ENCODE peak calls at places on chromosomes 2 and 18, in five cellular contexts. L, O, I, W and J are unnamed samples.
A peak's percentile ranks its signal among the peaks of the same experiment; 100 is the strongest.

GRCh38 chr2:96152301-96153165 is 7.3 kb upstream of the DUSP2 start:
- DNase-seq in L (no peak), W (no peak), I (peak; percentile 35), O (no peak), J (no peak)

GRCh38 chr2:69734040-69734611 is 7.8 kb upstream of the ANXA4 start:
- DNase-seq in O (no peak), L (no peak), I (no peak), W (peak; percentile 54), J (no peak)

GRCh38 chr2:84958135-84959044 is 12.6 kb upstream of the KCMF1 start:
- DNase-seq in I (no peak), W (peak; percentile 18), L (no peak), O (no peak), J (peak; percentile 94)

GRCh38 chr18:8011906-8012305 is 444.8 kb downstream of the PTPRM start:
- DNase-seq in W (no peak), O (no peak), L (no peak), I (no peak), J (no peak)

GRCh38 chr2:156329031-156329921 is 3.2 kb downstream of the NR4A2 start:
- DNase-seq in O (no peak), L (no peak), I (no peak), W (no peak), J (no peak)

GRCh38 chr2:54710216-54710615 is 13.2 kb upstream of the EML6 start:
- DNase-seq in W (no peak), O (no peak), I (no peak), L (no peak), J (no peak)

GRCh38 chr18:25348361-25349130 is 3.4 kb downstream of the ZNF521 start:
- DNase-seq in L (no peak), O (no peak), W (no peak), I (no peak), J (no peak)

GRCh38 chr2:95401480-95401879 is 1.0 kb upstream of the FAHD2A start:
- DNase-seq in I (no peak), W (no peak), L (no peak), O (no peak), J (no peak)

GRCh38 chr2:42927334-42928160 is 135.2 kb upstream of the HAAO start:
- DNase-seq in L (no peak), O (peak; percentile 63), I (no peak), W (peak; percentile 37), J (peak; percentile 85)

GRCh38 chr18:76489081-76489480 is 6.0 kb downstream of the ZNF516 start:
- DNase-seq in W (no peak), I (no peak), L (no peak), O (no peak), J (no peak)
- H3K4me3 ChIP-seq in W (no peak overlapping the region), I (peak overlapping the region; percentile 67), L (no peak overlapping the region), O (no peak overlapping the region), J (no peak overlapping the region)

GRCh38 chr18:22176622-22177495 is 7.5 kb downstream of the GATA6 start:
- DNase-seq in W (peak; percentile 67), O (peak; percentile 43), L (no peak), I (no peak), J (peak; percentile 49)

GRCh38 chr18:22174341-22175148 is 5.2 kb downstream of the GATA6 start:
- DNase-seq in O (no peak), L (no peak), I (no peak), W (peak; percentile 63), J (peak; percentile 74)

GRCh38 chr18:22176282-22176621 is 6.9 kb downstream of the GATA6 start:
- DNase-seq in L (no peak), I (no peak), O (no peak), W (no peak), J (peak; percentile 20)

GRCh38 chr18:22173928-22174301 is 4.5 kb downstream of the GATA6 start:
- DNase-seq in I (no peak), L (no peak), O (no peak), W (peak; percentile 41), J (peak; percentile 64)

DNA sequence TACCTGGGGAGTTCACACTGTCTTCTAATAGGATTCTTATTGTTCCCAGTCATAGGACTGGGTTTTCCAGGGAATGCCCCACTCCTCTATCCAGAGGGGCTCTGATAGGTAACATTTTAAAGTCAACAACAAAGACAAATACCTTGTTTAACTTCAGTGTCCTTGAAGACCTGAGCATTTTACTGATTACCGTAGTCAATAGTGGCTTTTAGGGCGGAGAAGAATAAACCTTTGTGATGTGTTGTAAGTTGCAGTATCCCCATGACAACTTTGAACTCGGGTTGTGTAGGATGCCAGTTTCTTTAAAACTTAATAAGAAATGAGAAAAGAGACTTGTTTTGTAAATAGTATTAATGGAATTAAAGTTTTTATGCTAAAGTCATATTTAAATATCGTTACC is 5.9 kb downstream of the GATA6 start:
- DNase-seq in L (no peak), W (no peak), I (no peak), O (no peak), J (peak; percentile 56)
- H3K36me3 ChIP-seq in L (no peaks in the 10 kb centered on the region), W (no peaks in the 10 kb centered on the region), I (no peaks in the 10 kb centered on the region), O (peaks cover 44% of the 10 kb centered on the region), J (no peaks in the 10 kb centered on the region)

GRCh38 chr2:27967076-27967475 is 76.5 kb downstream of the BABAM2 start:
- DNase-seq in I (no peak), O (no peak), L (no peak), W (no peak), J (no peak)

GRCh38 chr2:27965841-27966240 is 75.3 kb downstream of the BABAM2 start:
- DNase-seq in W (no peak), O (no peak), I (no peak), L (no peak), J (no peak)

GRCh38 chr2:27963454-27963853 is 72.9 kb downstream of the BABAM2 start:
- DNase-seq in O (no peak), I (no peak), W (no peak), L (no peak), J (no peak)

GRCh38 chr2:27964067-27964466 is 73.5 kb downstream of the BABAM2 start:
- DNase-seq in W (no peak), O (no peak), I (no peak), L (no peak), J (no peak)

DNA sequence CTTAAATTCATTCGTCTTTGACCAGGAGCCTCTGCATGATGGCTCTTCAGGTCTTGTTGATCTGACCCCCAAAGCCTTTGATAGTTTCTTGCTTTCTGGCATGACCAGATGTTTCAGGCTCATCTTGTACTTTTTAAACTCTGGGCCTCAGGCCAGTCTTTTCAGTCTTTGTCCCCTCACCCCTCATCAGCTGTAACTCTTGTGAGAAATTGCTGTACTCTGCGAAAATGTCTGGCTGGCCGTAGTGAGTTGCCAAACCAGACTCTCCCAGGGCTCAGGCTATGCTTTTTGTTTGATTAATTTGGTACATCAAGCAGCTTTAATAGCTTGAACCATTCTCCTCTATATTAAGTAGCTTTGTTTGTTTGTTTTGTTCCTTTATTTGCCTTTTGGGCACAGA is 75.9 kb downstream of the BABAM2 start:
- DNase-seq in W (peak; percentile 54), L (no peak), O (no peak), I (no peak), J (no peak)
- H3K9me3 ChIP-seq in W (no peaks in the 10 kb centered on the region), L (no peaks in the 10 kb centered on the region), O (no peaks in the 10 kb centered on the region), I (no peaks in the 10 kb centered on the region), J (no peaks in the 10 kb centered on the region)

DNA sequence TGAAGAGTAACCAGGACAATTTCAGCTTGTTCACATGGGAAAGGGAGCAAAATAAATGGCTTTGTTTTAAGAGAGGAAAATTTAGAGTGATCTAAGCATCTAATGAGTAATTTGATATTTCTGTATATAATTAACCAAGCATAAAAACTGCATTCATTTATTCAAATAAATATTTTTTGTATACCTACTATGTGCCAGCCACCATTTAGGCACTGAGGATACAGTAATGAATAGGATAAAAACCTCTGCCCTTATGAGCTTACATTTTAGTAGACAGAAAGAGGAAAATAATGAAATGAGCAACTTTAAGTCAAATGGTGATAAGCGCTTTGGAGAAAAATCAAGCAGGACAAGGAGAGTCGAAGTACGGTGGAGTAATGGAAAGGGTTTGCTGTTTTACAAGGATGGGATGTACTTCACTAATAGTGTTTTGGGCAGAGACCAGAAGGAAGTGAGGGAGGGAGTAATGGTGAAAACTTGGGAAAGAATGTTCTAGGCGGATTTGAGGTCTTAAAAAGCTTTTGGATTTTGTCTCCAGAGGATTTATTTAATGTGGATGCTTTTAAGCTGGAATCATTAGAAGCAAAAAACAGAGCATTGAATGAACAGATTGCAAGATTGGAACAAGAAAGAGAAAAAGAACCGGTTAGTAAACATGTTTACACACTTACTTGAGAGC is 17.4 kb downstream of the NDC80 start:
- DNase-seq in L (no peak), I (no peak), O (no peak), W (no peak), J (no peak)
- H3K4me3 ChIP-seq in L (peak overlapping the region; percentile 2), I (no peak overlapping the region), O (no peak overlapping the region), W (no peak overlapping the region), J (no peak overlapping the region)

GRCh38 chr2:117948585-117948984 is 65.3 kb downstream of the CCDC93 start:
- DNase-seq in I (peak; percentile 18), L (no peak), O (no peak), W (no peak), J (no peak)
- H3K36me3 ChIP-seq in I (peaks cover 97% of the 10 kb centered on the region), L (peaks cover 77% of the 10 kb centered on the region), O (peaks cover 100% of the 10 kb centered on the region), W (no peaks in the 10 kb centered on the region), J (peaks cover 27% of the 10 kb centered on the region)